ENCODE peak calls at places on chromosomes 13 and 19, in four cellular contexts. H is activated T-cell treated with anti-CD3 and anti-CD28 coated beads for 48 hours, E is T-helper 1 cell, K is NB4. Y is an unnamed sample.

GRCh38 chr19:57754091-57754673 is 7.6 kb downstream of the ZNF776 start:
- DNase-seq in K (no peak), E (no peak), H (no peak), Y (no peak)

GRCh38 chr13:114068723-114069322 is 63.6 kb downstream of the RASA3 start:
- DNase-seq in K (peak), E (no peak), H (no peak), Y (no peak)

GRCh38 chr13:80363890-80364503 is 23.1 kb upstream of the SPRY2 start:
- DNase-seq in H (no peak), E (no peak), K (peak), Y (peak)

GRCh38 chr19:3402631-3403443 is 36.5 kb downstream of the NFIC start:
- DNase-seq in K (no peak), H (no peak), E (no peak), Y (no peak)

GRCh38 chr13:76619631-76620030 is 266.6 kb downstream of the KCTD12 start:
- DNase-seq in E (no peak), K (no peak), H (no peak), Y (no peak)

GRCh38 chr13:61685683-61686013 is 270.0 kb upstream of the PCDH20 start:
- DNase-seq in E (no peak), H (no peak), K (peak), Y (no peak)

GRCh38 chr19:43526884-43527859 is at the start of gene ETHE1:
- DNase-seq in E (peak), H (peak), K (peak), Y (peak)

GRCh38 chr19:32041681-32042292 is 303.6 kb upstream of the ZNF507 start:
- DNase-seq in H (peak), E (no peak), K (peak), Y (no peak)

GRCh38 chr19:15112385-15112784 is 5.2 kb downstream of the SYDE1 start:
- DNase-seq in K (no peak), H (no peak), E (no peak), Y (no peak)

GRCh38 chr19:12784871-12785430 is 6.3 kb upstream of the JUNB start:
- DNase-seq in E (no peak), H (no peak), K (peak), Y (no peak)

GRCh38 chr19:46603195-46603637 is 2.1 kb downstream of the CALM3 start:
- DNase-seq in H (no peak), E (no peak), K (peak), Y (no peak)

GRCh38 chr19:280541-281007 is 10.6 kb downstream of the PLPP2 start:
- DNase-seq in H (no peak), K (no peak), E (no peak), Y (no peak)

GRCh38 chr19:750640-751423 is at the start of gene MISP:
- DNase-seq in E (no peak), K (no peak), H (no peak), Y (no peak)

GRCh38 chr19:18507021-18507726 is 14.7 kb downstream of the ELL start:
- DNase-seq in H (no peak), K (no peak), E (no peak), Y (peak)

GRCh38 chr13:33153421-33154381 is 131.9 kb downstream of the STARD13 start:
- DNase-seq in H (no peak), K (no peak), E (no peak), Y (no peak)

GRCh38 chr13:99226493-99226892 is 25.8 kb downstream of the UBAC2 start:
- DNase-seq in E (no peak), H (no peak), K (no peak), Y (no peak)

GRCh38 chr19:47776568-47776967 is 1.9 kb upstream of the SELENOW start:
- DNase-seq in E (no peak), H (no peak), K (no peak), Y (no peak)

GRCh38 chr13:78323848-78324247 is 279.5 kb downstream of the POU4F1 start:
- DNase-seq in K (no peak), H (no peak), E (no peak), Y (no peak)

GRCh38 chr13:35346494-35346893 is 130.0 kb downstream of the MAB21L1 start:
- DNase-seq in H (no peak), K (no peak), E (no peak), Y (no peak)

GRCh38 chr19:43524922-43525835 is 1.8 kb downstream of the ETHE1 start:
- DNase-seq in K (peak), E (no peak), H (no peak), Y (peak)

GRCh38 chr19:55451522-55452380 is 8.7 kb upstream of the SHISA7 start:
- DNase-seq in H (no peak), E (no peak), K (no peak), Y (no peak)

GRCh38 chr19:732325-733069 is 18.4 kb upstream of the MISP start:
- DNase-seq in E (no peak), H (no peak), K (peak), Y (no peak)

GRCh38 chr19:2186071-2186846 is 22.5 kb downstream of the DOT1L start:
- DNase-seq in K (no peak), E (no peak), H (no peak), Y (no peak)

GRCh38 chr19:23116802-23117571 is at the start of gene ZNF730:
- DNase-seq in E (peak), H (peak), K (peak), Y (peak)